ENCODE peak calls at places on chromosomes 2 and 18, in four cellular contexts. R is H1, E is IMR-90, G is mesendoderm. K is an unnamed sample.

GRCh38 chr18:3044931-3045698 is 32.2 kb upstream of the LPIN2 start:
- DNase-seq in R (no peak), E (no peak), G (no peak), K (no peak)

GRCh38 chr2:208280933-208281332 is 14.9 kb downstream of the PIKFYVE start:
- DNase-seq in R (no peak), E (peak; percentile 77), G (no peak), K (no peak)

GRCh38 chr2:120675460-120676130 is 60.1 kb upstream of the GLI2 start:
- DNase-seq in R (no peak), E (peak; percentile 50), G (peak; percentile 67), K (peak; percentile 77)

GRCh38 chr2:175342085-175342484 is 160.6 kb upstream of the ATP5MC3 start:
- DNase-seq in R (no peak), E (no peak), G (no peak), K (no peak)

GRCh38 chr2:226679389-226680057 is 120.1 kb downstream of the IRS1 start:
- DNase-seq in R (no peak), E (no peak), G (no peak), K (no peak)

GRCh38 chr2:60505240-60505639 is 48.2 kb downstream of the BCL11A start:
- DNase-seq in R (no peak), E (no peak), G (no peak), K (no peak)

GRCh38 chr18:34947711-34948125 is 93.5 kb upstream of the MAPRE2 start:
- DNase-seq in R (no peak), E (peak; percentile 65), G (peak; percentile 30), K (no peak)

GRCh38 chr2:216121255-216121654 is 12.1 kb downstream of the XRCC5 start:
- DNase-seq in R (no peak), E (no peak), G (no peak), K (no peak)

GRCh38 chr2:182870227-182870626 is 3.8 kb upstream of the FRZB start:
- DNase-seq in R (peak; percentile 29), E (no peak), G (peak; percentile 79), K (peak; percentile 76)

GRCh38 chr2:166895243-166895642 is 7.0 kb downstream of the XIRP2 start:
- DNase-seq in R (no peak), E (no peak), G (peak; percentile 45), K (no peak)

GRCh38 chr18:14746897-14747296 is 1.1 kb upstream of the ANKRD30B start:
- DNase-seq in R (no peak), E (no peak), G (no peak), K (no peak)

GRCh38 chr18:12088096-12088495 is 5.5 kb upstream of the ANKRD62 start:
- DNase-seq in R (no peak), E (no peak), G (no peak), K (no peak)
- H4K8ac ChIP-seq in R (no peak overlapping the region), E (no peak overlapping the region), G (no peak overlapping the region), K (no peak overlapping the region)

DNA sequence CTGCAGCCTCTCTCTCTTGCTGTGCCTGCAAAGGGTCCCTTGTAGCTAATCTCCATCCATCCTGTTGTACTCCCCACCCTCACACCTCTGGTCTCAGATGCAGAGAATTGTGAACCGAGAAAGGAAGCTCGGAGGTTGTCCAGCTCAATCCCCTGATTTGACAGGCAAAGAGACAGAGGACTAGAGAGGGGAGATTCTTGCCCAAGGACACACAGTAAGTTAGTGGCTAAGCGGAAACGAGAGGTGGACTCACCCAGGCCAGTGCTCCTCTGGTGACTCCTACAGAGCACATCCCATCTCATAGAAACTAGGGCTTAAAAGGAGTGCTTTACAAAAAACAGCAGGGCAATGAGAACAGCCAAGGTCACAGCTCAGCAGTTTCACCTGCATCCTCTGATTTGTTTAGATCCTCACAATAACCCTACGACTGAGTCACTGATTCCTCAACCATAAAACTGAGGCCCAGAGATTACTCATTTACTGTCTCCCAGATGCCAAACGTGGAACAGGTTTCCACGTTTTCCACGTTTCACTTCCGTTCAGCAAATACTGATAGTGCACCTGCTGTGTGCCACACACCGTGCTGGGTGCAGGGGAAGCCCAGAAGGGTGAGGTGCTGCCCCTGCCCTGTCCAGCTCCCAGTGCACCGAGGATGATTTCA is 22.1 kb downstream of the EHD3 start:
- DNase-seq in R (no peak), E (peak; percentile 35), G (no peak), K (no peak)
- H4K8ac ChIP-seq in R (no peak overlapping the region), E (no peak overlapping the region), G (no peak overlapping the region), K (no peak overlapping the region)

GRCh38 chr2:1818404-1818803 is 74.1 kb upstream of the PXDN start:
- DNase-seq in R (no peak), E (peak; percentile 63), G (no peak), K (no peak)
- H4K8ac ChIP-seq in R (no peak overlapping the region), E (peak overlapping the region; percentile 64), G (no peak overlapping the region), K (no peak overlapping the region)

DNA sequence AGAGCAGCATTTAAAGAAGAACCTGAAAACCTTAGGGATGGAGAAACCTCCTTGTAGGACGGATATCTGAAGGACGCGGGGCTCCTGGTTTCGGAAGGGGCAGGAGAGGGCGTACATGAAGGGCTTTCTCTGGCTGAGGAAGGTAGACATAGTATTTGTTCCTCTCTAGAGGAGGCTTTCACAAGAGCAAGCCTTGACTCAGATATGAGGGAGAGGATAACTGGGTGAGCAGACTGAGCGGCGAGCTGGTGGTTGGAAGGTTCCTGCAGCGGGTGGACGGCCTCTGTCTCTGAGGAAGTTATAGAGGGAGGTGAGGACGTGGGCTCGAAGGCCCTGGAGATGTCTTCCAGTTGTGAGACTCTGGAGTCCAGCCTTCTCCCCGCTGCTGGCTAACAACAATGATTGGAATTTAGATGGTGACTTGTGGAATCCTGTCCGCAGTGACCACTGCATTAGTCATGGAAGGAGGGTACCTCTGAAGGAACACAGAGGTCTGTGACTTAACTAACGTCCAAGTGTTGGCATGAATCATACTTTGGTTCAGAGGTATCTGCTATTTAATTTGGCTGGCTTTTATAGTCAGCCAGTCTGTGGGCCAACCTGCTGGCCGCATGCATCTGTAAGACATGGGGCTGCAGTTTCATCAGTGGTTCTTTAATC is 80.9 kb downstream of the ASAP2 start:
- DNase-seq in R (no peak), E (peak; percentile 99), G (peak; percentile 68), K (no peak)
- H4K8ac ChIP-seq in R (no peak overlapping the region), E (peak overlapping the region; percentile 90), G (no peak overlapping the region), K (no peak overlapping the region)